ENCODE peak calls at places on chromosomes 12 and 14, in five cellular contexts. One of them, this sample, is unnamed.

GRCh38 chr14:67285876-67286452 is 44.7 kb downstream of the PALS1 start:
- DNase-seq in IMR-90: peak
- DNase-seq in AG04449: no peak
- DNase-seq in bronchial epithelial cell: peak
- DNase-seq in heart left ventricle: no peak
- DNase-seq in this sample: no peak

GRCh38 chr14:56874375-56874774 is 64.1 kb upstream of the OTX2 start:
- DNase-seq in IMR-90: no peak
- DNase-seq in AG04449: no peak
- DNase-seq in bronchial epithelial cell: peak
- DNase-seq in heart left ventricle: no peak
- DNase-seq in this sample: no peak

GRCh38 chr12:78149459-78149858 is 318.8 kb downstream of the NAV3 start:
- DNase-seq in IMR-90: no peak
- DNase-seq in AG04449: no peak
- DNase-seq in bronchial epithelial cell: no peak
- DNase-seq in heart left ventricle: no peak
- DNase-seq in this sample: no peak

GRCh38 chr14:78746086-78746595 is 576.0 kb downstream of the NRXN3 start:
- DNase-seq in IMR-90: no peak
- DNase-seq in AG04449: no peak
- DNase-seq in bronchial epithelial cell: no peak
- DNase-seq in heart left ventricle: no peak
- DNase-seq in this sample: no peak

GRCh38 chr14:57526942-57527341 is 33.3 kb upstream of the CCDC198 start:
- DNase-seq in IMR-90: no peak
- DNase-seq in AG04449: no peak
- DNase-seq in bronchial epithelial cell: no peak
- DNase-seq in heart left ventricle: no peak
- DNase-seq in this sample: no peak

GRCh38 chr12:69685810-69686209 is 13.3 kb downstream of the BEST3 start:
- DNase-seq in IMR-90: peak
- DNase-seq in AG04449: peak
- DNase-seq in bronchial epithelial cell: peak
- DNase-seq in heart left ventricle: no peak
- DNase-seq in this sample: no peak

GRCh38 chr14:103819503-103820307 is 27.7 kb downstream of the PPP1R13B start:
- DNase-seq in IMR-90: no peak
- DNase-seq in AG04449: no peak
- DNase-seq in bronchial epithelial cell: no peak
- DNase-seq in heart left ventricle: peak
- DNase-seq in this sample: no peak

GRCh38 chr12:99043319-99043914 is 398.3 kb downstream of the APAF1 start:
- DNase-seq in IMR-90: peak
- DNase-seq in AG04449: peak
- DNase-seq in bronchial epithelial cell: peak
- DNase-seq in heart left ventricle: peak
- DNase-seq in this sample: no peak

GRCh38 chr12:46179693-46180452 is 89.0 kb downstream of the SLC38A1 start:
- DNase-seq in IMR-90: no peak
- DNase-seq in AG04449: no peak
- DNase-seq in bronchial epithelial cell: no peak
- DNase-seq in heart left ventricle: no peak
- DNase-seq in this sample: no peak

GRCh38 chr14:22985894-22986507 is 3.6 kb upstream of the AJUBA start:
- DNase-seq in IMR-90: no peak
- DNase-seq in AG04449: no peak
- DNase-seq in bronchial epithelial cell: no peak
- DNase-seq in heart left ventricle: no peak
- DNase-seq in this sample: no peak

GRCh38 chr14:26199599-26200370 is 398.0 kb downstream of the NOVA1 start:
- DNase-seq in IMR-90: no peak
- DNase-seq in AG04449: no peak
- DNase-seq in bronchial epithelial cell: no peak
- DNase-seq in heart left ventricle: no peak
- DNase-seq in this sample: no peak

GRCh38 chr14:54603362-54603761 is 36.4 kb downstream of the SAMD4A start:
- DNase-seq in IMR-90: peak
- DNase-seq in AG04449: no peak
- DNase-seq in bronchial epithelial cell: peak
- DNase-seq in heart left ventricle: no peak
- DNase-seq in this sample: no peak

GRCh38 chr14:47619397-47619796 is 56.0 kb downstream of the MDGA2 start:
- DNase-seq in IMR-90: no peak
- DNase-seq in AG04449: no peak
- DNase-seq in bronchial epithelial cell: peak
- DNase-seq in heart left ventricle: no peak
- DNase-seq in this sample: no peak

GRCh38 chr12:77995436-77996167 is 164.9 kb downstream of the NAV3 start:
- DNase-seq in IMR-90: peak
- DNase-seq in AG04449: peak
- DNase-seq in bronchial epithelial cell: peak
- DNase-seq in heart left ventricle: no peak
- DNase-seq in this sample: peak

GRCh38 chr12:88401153-88401552 is 179.1 kb downstream of the KITLG start:
- DNase-seq in IMR-90: peak
- DNase-seq in AG04449: no peak
- DNase-seq in bronchial epithelial cell: peak
- DNase-seq in heart left ventricle: no peak
- DNase-seq in this sample: no peak

GRCh38 chr14:99064262-99064954 is 207.6 kb downstream of the BCL11B start:
- DNase-seq in IMR-90: no peak
- DNase-seq in AG04449: no peak
- DNase-seq in bronchial epithelial cell: peak
- DNase-seq in heart left ventricle: no peak
- DNase-seq in this sample: no peak

GRCh38 chr12:4743046-4743445 is 22.8 kb downstream of the GALNT8 start:
- DNase-seq in IMR-90: no peak
- DNase-seq in AG04449: no peak
- DNase-seq in bronchial epithelial cell: no peak
- DNase-seq in heart left ventricle: no peak
- DNase-seq in this sample: no peak

GRCh38 chr12:100445081-100445481 is 28.6 kb upstream of the NR1H4 start:
- DNase-seq in IMR-90: no peak
- DNase-seq in AG04449: no peak
- DNase-seq in bronchial epithelial cell: no peak
- DNase-seq in heart left ventricle: no peak
- DNase-seq in this sample: no peak

GRCh38 chr14:95877633-95878032 is 1.0 kb downstream of the TUNAR start:
- DNase-seq in IMR-90: no peak
- DNase-seq in AG04449: no peak
- DNase-seq in bronchial epithelial cell: no peak
- DNase-seq in heart left ventricle: no peak
- DNase-seq in this sample: no peak
- H3K4me3 ChIP-seq in IMR-90: no peak
- H3K4me3 ChIP-seq in AG04449: no peak
- H3K4me3 ChIP-seq in bronchial epithelial cell: no peak
- H3K4me3 ChIP-seq in heart left ventricle: no peak
- H3K4me3 ChIP-seq in this sample: no peak

GRCh38 chr12:9049520-9050133 is 60.3 kb downstream of the KLRG1 start:
- DNase-seq in IMR-90: peak
- DNase-seq in AG04449: no peak
- DNase-seq in bronchial epithelial cell: peak
- DNase-seq in heart left ventricle: no peak
- DNase-seq in this sample: no peak
- TF ChIP-seq CTCF in IMR-90: peak
- TF ChIP-seq CTCF in AG04449: no peak
- TF ChIP-seq CTCF in bronchial epithelial cell: peak
- TF ChIP-seq CTCF in heart left ventricle: peak
- TF ChIP-seq CTCF in this sample: peak

GRCh38 chr14:77286554-77286953 is 15.5 kb upstream of the NGB start:
- DNase-seq in IMR-90: no peak
- DNase-seq in AG04449: no peak
- DNase-seq in bronchial epithelial cell: no peak
- DNase-seq in heart left ventricle: no peak
- DNase-seq in this sample: no peak
- H3K4me3 ChIP-seq in IMR-90: no peak
- H3K4me3 ChIP-seq in AG04449: no peak
- H3K4me3 ChIP-seq in bronchial epithelial cell: no peak
- H3K4me3 ChIP-seq in heart left ventricle: no peak
- H3K4me3 ChIP-seq in this sample: no peak

GRCh38 chr12:47382305-47382704 is 302.5 kb upstream of the AMIGO2 start:
- DNase-seq in IMR-90: no peak
- DNase-seq in AG04449: no peak
- DNase-seq in bronchial epithelial cell: no peak
- DNase-seq in heart left ventricle: no peak
- DNase-seq in this sample: no peak
- TF ChIP-seq CTCF in IMR-90: no peak
- TF ChIP-seq CTCF in AG04449: no peak
- TF ChIP-seq CTCF in bronchial epithelial cell: no peak
- TF ChIP-seq CTCF in heart left ventricle: no peak
- TF ChIP-seq CTCF in this sample: no peak

GRCh38 chr14:100372357-100373048 is 49.4 kb downstream of the SLC25A47 start:
- DNase-seq in IMR-90: no peak
- DNase-seq in AG04449: no peak
- DNase-seq in bronchial epithelial cell: no peak
- DNase-seq in heart left ventricle: no peak
- DNase-seq in this sample: no peak

GRCh38 chr14:100375963-100376735 is 53.0 kb downstream of the SLC25A47 start:
- DNase-seq in IMR-90: peak
- DNase-seq in AG04449: peak
- DNase-seq in bronchial epithelial cell: peak
- DNase-seq in heart left ventricle: peak
- DNase-seq in this sample: peak

GRCh38 chr14:100375273-100375962 is 52.3 kb downstream of the SLC25A47 start:
- DNase-seq in IMR-90: peak
- DNase-seq in AG04449: peak
- DNase-seq in bronchial epithelial cell: peak
- DNase-seq in heart left ventricle: peak
- DNase-seq in this sample: peak

GRCh38 chr14:100374891-100375272 is 51.7 kb downstream of the SLC25A47 start:
- DNase-seq in IMR-90: peak
- DNase-seq in AG04449: no peak
- DNase-seq in bronchial epithelial cell: no peak
- DNase-seq in heart left ventricle: no peak
- DNase-seq in this sample: no peak

DNA sequence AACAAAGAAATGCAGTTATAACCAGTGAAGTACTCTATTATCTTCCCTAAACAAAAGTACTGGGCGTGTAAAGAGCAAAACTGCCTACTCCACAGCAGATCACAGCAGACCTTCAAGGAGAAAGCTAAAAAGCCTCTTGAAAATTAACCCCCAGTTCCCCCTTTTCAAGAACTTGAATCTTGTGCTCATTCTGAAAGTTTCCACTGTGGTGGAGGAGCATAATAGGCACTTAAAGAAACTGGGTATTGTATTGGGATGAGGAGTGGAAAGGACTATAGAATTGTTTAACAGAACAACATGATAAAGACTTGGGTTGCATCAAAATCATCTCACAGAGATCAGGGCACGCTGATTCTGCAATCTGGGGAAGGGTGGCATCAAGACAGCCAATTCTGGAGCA is 51.1 kb downstream of the SLC25A47 start:
- DNase-seq in IMR-90: no peak
- DNase-seq in AG04449: no peak
- DNase-seq in bronchial epithelial cell: no peak
- DNase-seq in heart left ventricle: no peak
- DNase-seq in this sample: no peak
- H3K4me3 ChIP-seq in IMR-90: peak
- H3K4me3 ChIP-seq in AG04449: peak
- H3K4me3 ChIP-seq in bronchial epithelial cell: peak
- H3K4me3 ChIP-seq in heart left ventricle: peak
- H3K4me3 ChIP-seq in this sample: peak

GRCh38 chr12:6615802-6616201 is 8.6 kb upstream of the CHD4 start:
- DNase-seq in IMR-90: no peak
- DNase-seq in AG04449: no peak
- DNase-seq in bronchial epithelial cell: no peak
- DNase-seq in heart left ventricle: no peak
- DNase-seq in this sample: no peak

GRCh38 chr12:6613776-6614512 is 6.8 kb upstream of the CHD4 start:
- DNase-seq in IMR-90: peak
- DNase-seq in AG04449: peak
- DNase-seq in bronchial epithelial cell: peak
- DNase-seq in heart left ventricle: peak
- DNase-seq in this sample: peak

GRCh38 chr12:6613015-6613775 is 6.0 kb upstream of the CHD4 start:
- DNase-seq in IMR-90: peak
- DNase-seq in AG04449: no peak
- DNase-seq in bronchial epithelial cell: peak
- DNase-seq in heart left ventricle: peak
- DNase-seq in this sample: peak

GRCh38 chr12:6612652-6613014 is 5.5 kb upstream of the CHD4 start:
- DNase-seq in IMR-90: no peak
- DNase-seq in AG04449: no peak
- DNase-seq in bronchial epithelial cell: no peak
- DNase-seq in heart left ventricle: no peak
- DNase-seq in this sample: no peak

DNA sequence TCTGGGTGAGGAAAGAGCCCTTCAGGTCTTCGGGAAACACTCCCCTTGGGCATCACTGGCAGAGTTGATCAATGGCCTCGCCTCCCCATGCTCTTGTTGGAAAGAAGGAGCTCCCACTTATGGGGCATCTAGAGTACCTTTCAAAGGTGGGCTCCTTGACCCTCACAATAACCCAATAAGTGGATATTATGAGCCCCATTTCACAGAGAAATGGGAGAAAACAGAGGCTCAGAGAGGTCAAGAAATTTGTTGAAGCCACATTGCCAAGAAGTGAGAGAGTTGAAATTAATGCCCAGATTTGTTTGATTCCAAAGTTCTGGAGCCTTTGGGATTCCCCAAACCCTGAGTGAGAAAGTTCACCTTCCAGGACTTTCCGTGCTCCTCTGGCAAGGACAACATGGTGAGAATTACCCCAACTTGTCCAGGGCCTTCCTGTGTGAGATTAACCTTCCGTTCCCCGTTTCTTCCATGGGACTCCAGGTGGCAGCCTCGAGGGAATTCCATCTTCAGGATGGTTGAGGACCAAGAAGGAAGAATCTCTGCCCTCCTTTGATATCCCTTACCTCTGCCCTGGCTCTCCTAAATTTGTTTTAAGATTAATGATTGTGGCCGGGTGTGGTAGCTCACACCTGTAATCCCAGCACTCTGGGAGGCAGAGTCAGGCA is 7.5 kb upstream of the CHD4 start:
- DNase-seq in IMR-90: no peak
- DNase-seq in AG04449: no peak
- DNase-seq in bronchial epithelial cell: no peak
- DNase-seq in heart left ventricle: no peak
- DNase-seq in this sample: no peak
- TF ChIP-seq CTCF in IMR-90: peak
- TF ChIP-seq CTCF in AG04449: no peak
- TF ChIP-seq CTCF in bronchial epithelial cell: peak
- TF ChIP-seq CTCF in heart left ventricle: no peak
- TF ChIP-seq CTCF in this sample: peak

DNA sequence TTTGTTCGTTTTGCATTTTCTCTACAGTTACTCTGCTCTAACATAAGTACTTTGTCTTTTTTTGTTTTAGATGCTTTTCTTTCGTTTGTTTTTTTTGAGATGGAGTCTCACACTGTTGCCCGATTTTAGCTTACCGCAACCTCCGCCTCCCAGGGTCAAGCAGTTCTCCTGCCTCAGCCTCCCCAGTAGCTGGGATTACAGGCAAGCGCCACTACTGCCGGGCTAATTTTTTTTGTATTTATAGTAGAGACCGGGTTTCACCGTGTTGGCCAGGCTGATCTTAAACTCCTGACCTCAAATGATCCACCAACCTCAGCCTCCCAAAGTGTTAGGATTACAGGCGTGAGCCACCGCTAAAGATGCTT is 2.7 kb downstream of the DIP2B start:
- DNase-seq in IMR-90: no peak
- DNase-seq in AG04449: no peak
- DNase-seq in bronchial epithelial cell: no peak
- DNase-seq in heart left ventricle: no peak
- DNase-seq in this sample: no peak
- H3K4me3 ChIP-seq in IMR-90: no peak
- H3K4me3 ChIP-seq in AG04449: no peak
- H3K4me3 ChIP-seq in bronchial epithelial cell: no peak
- H3K4me3 ChIP-seq in heart left ventricle: no peak
- H3K4me3 ChIP-seq in this sample: no peak